ENCODE peak calls at places on chromosomes 16 and 17, in four cellular contexts. U is kidney glomerular epithelial cell, X is retina, K is colonic mucosa. M is an unnamed sample.

GRCh38 chr16:54287758-54288591 is 1.4 kb upstream of the IRX3 start:
- DNase-seq in U (no peak), X (peak; percentile 55), K (no peak), M (no peak)

GRCh38 chr17:78844301-78845005 is 3.8 kb upstream of the USP36 start:
- DNase-seq in U (no peak), X (no peak), K (no peak), M (no peak)

GRCh38 chr16:51085271-51085670 is 65.8 kb downstream of the SALL1 start:
- DNase-seq in U (peak; percentile 37), X (no peak), K (no peak), M (no peak)

GRCh38 chr17:64024781-64025731 is 4.6 kb upstream of the ICAM2 start:
- DNase-seq in U (no peak), X (peak; percentile 19), K (peak; percentile 21), M (no peak)

GRCh38 chr17:58232707-58233156 is 5.7 kb upstream of the LPO start:
- DNase-seq in U (peak; percentile 84), X (no peak), K (no peak), M (no peak)

GRCh38 chr17:73826181-73826871 is 182.1 kb upstream of the SDK2 start:
- DNase-seq in U (no peak), X (no peak), K (no peak), M (no peak)

GRCh38 chr17:51428668-51429486 is 168.5 kb downstream of the UTP18 start:
- DNase-seq in U (peak; percentile 6), X (no peak), K (no peak), M (no peak)

GRCh38 chr16:89193021-89193575 is 7.2 kb downstream of the SLC22A31 start:
- DNase-seq in U (no peak), X (no peak), K (peak; percentile 61), M (no peak)

GRCh38 chr16:1416521-1416941 is 2.0 kb upstream of the UNKL start:
- DNase-seq in U (no peak), X (no peak), K (no peak), M (no peak)

GRCh38 chr17:78359216-78359935 is 501 bp downstream of the SOCS3 start:
- DNase-seq in U (no peak), X (peak; percentile 86), K (peak; percentile 57), M (peak; percentile 48)

GRCh38 chr16:81478876-81479496 is 34.4 kb downstream of the CMIP start:
- DNase-seq in U (no peak), X (no peak), K (peak; percentile 71), M (no peak)

GRCh38 chr16:31874354-31875111 is 926 bp downstream of the ZNF267 start:
- DNase-seq in U (peak; percentile 26), X (no peak), K (peak; percentile 49), M (peak; percentile 32)

GRCh38 chr16:67447508-67448076 is 16.7 kb downstream of the HSD11B2 start:
- DNase-seq in U (no peak), X (peak; percentile 26), K (peak; percentile 89), M (no peak)

GRCh38 chr17:28370744-28371103 is 617 bp upstream of the VTN start:
- DNase-seq in U (no peak), X (no peak), K (no peak), M (no peak)

M was measured in D721Med.